ENCODE peak calls at places on chromosomes 7 and 10, in four cellular contexts. Q, C, R and O are unnamed samples.

GRCh38 chr7:20323587-20323986 is 7.1 kb upstream of the ITGB8 start:
- DNase-seq in Q (no peak), C (no peak), R (no peak), O (no peak)

GRCh38 chr10:111435871-111436270 is 359.0 kb downstream of the ADRA2A start:
- DNase-seq in Q (no peak), C (no peak), R (no peak), O (no peak)

GRCh38 chr7:67371429-67372305 is 375.0 kb downstream of the TYW1 start:
- DNase-seq in Q (peak; percentile 21), C (peak; percentile 70), R (peak; percentile 87), O (peak; percentile 86)

GRCh38 chr10:63166742-63167258 is 33.7 kb downstream of the NRBF2 start:
- DNase-seq in Q (peak; percentile 33), C (peak; percentile 74), R (peak; percentile 63), O (peak; percentile 49)

GRCh38 chr10:48659790-48660189 is 24.9 kb upstream of the WDFY4 start:
- DNase-seq in Q (no peak), C (no peak), R (no peak), O (no peak)

GRCh38 chr7:4659551-4660286 is 22.4 kb upstream of the FOXK1 start:
- DNase-seq in Q (no peak), C (no peak), R (no peak), O (no peak)

GRCh38 chr7:32364581-32364980 is 125.6 kb downstream of the LSM5 start:
- DNase-seq in Q (no peak), C (no peak), R (no peak), O (no peak)

GRCh38 chr7:39299695-39300094 is 266.5 kb upstream of the YAE1 start:
- DNase-seq in Q (no peak), C (no peak), R (no peak), O (no peak)

GRCh38 chr10:90288403-90288933 is 569.4 kb downstream of the HTR7 start:
- DNase-seq in Q (no peak), C (no peak), R (no peak), O (no peak)

GRCh38 chr10:48332871-48333216 is 26.4 kb downstream of the MAPK8 start:
- DNase-seq in Q (no peak), C (no peak), R (no peak), O (no peak)

GRCh38 chr7:129136887-129137647 is 7.4 kb upstream of the TSPAN33 start:
- DNase-seq in Q (no peak), C (no peak), R (no peak), O (no peak)

GRCh38 chr10:131810036-131810804 is 90.6 kb upstream of the PPP2R2D start:
- DNase-seq in Q (no peak), C (no peak), R (no peak), O (no peak)

GRCh38 chr10:8150401-8150905 is 96.0 kb downstream of the GATA3 start:
- DNase-seq in Q (no peak), C (no peak), R (no peak), O (no peak)

GRCh38 chr7:155858521-155859061 is 46.3 kb upstream of the SHH start:
- DNase-seq in Q (no peak), C (no peak), R (no peak), O (no peak)

GRCh38 chr7:140745654-140746053 is 49.1 kb downstream of the NDUFB2 start:
- DNase-seq in Q (no peak), C (no peak), R (no peak), O (no peak)

GRCh38 chr10:68212721-68213352 is 19.1 kb downstream of the ATOH7 start:
- DNase-seq in Q (no peak), C (peak; percentile 15), R (peak; percentile 47), O (peak; percentile 33)

GRCh38 chr10:33332183-33333031 is 2.1 kb downstream of the NRP1 start:
- DNase-seq in Q (no peak), C (no peak), R (no peak), O (no peak)

GRCh38 chr10:95214793-95215192 is 20.8 kb downstream of the ACSM6 start:
- DNase-seq in Q (no peak), C (no peak), R (no peak), O (no peak)

GRCh38 chr7:137731436-137731835 is 115.3 kb downstream of the DGKI start:
- DNase-seq in Q (no peak), C (no peak), R (no peak), O (no peak)

GRCh38 chr10:3398825-3399646 is 226.5 kb upstream of the PITRM1 start:
- DNase-seq in Q (no peak), C (peak; percentile 84), R (no peak), O (no peak)

DNA sequence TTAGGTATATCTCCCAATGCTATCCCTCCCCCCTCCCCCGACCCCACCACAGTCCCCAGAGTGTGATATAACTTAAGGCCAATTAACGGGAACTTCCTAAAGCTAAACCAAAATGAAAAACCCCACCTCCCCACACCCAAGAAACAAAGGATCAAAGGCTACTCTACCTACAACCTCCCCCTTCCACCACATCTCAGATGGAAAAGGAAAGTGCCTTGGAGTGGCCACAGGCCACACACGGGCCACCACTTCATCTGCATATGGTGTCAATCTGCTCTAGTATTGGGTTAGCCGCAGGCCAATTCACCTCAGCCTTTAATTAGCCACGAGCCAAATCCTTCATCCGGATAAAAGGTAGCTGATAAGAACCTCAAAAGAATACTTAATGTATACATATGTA is 19.6 kb downstream of the CSTF2T start:
- DNase-seq in Q (no peak), C (no peak), R (no peak), O (no peak)
- TF ChIP-seq BHLHE40 in Q (no peak), C (no peak), R (no peak), O (no peak)

DNA sequence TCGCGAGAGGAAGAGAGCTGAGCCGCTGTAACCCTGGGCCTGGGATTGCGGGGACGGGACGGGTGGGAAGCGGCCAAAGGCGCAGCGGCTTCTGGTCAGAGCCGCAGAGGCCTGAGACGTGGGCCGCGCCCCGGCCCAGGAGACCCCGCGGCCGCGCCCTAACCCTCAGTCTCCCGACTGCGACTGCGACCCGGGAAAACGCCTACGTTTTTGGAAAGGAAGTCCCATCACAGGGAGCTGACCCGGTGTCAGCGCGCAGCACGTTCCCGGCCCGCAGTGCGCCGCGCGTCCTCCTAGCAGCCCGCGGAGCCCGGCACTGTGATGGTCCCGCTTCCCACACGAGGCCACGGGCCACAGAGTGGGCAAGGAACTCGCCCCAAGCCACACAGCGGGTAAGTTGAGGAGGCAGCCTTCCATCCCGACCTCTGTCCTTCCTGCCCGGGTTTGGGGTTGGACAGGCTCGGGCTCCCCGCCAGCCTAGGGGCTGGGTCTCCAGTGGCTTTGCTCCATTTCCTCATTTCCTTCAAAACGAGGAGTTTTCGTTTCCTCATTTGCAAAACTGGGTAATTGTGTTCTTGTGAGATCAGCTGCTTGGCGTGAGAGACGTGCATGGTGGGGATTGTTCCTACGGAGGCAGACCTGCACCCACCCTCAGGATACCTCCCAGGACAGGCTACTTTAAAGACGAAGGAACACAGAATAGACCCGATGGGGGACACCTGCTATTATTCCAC is 1.2 kb downstream of the GPNMB start:
- DNase-seq in Q (no peak), C (no peak), R (no peak), O (no peak)
- TF ChIP-seq TARDBP in Q (no peak), C (no peak), R (no peak), O (no peak)

GRCh38 chr7:16071246-16071857 is 350.0 kb downstream of the CRPPA start:
- DNase-seq in Q (no peak), C (peak; percentile 50), R (peak; percentile 59), O (peak; percentile 53)
- TF ChIP-seq BHLHE40 in Q (no peak), C (no peak), R (no peak), O (no peak)

GRCh38 chr7:55306331-55306730 is 58.8 kb upstream of the LANCL2 start:
- DNase-seq in Q (no peak), C (no peak), R (no peak), O (no peak)

GRCh38 chr7:55310626-55311025 is 54.5 kb upstream of the LANCL2 start:
- DNase-seq in Q (no peak), C (no peak), R (no peak), O (no peak)

GRCh38 chr7:55307123-55307916 is 57.8 kb upstream of the LANCL2 start:
- DNase-seq in Q (no peak), C (no peak), R (no peak), O (no peak)

GRCh38 chr7:55309040-55309991 is 55.8 kb upstream of the LANCL2 start:
- DNase-seq in Q (peak; percentile 99), C (no peak), R (no peak), O (no peak)

DNA sequence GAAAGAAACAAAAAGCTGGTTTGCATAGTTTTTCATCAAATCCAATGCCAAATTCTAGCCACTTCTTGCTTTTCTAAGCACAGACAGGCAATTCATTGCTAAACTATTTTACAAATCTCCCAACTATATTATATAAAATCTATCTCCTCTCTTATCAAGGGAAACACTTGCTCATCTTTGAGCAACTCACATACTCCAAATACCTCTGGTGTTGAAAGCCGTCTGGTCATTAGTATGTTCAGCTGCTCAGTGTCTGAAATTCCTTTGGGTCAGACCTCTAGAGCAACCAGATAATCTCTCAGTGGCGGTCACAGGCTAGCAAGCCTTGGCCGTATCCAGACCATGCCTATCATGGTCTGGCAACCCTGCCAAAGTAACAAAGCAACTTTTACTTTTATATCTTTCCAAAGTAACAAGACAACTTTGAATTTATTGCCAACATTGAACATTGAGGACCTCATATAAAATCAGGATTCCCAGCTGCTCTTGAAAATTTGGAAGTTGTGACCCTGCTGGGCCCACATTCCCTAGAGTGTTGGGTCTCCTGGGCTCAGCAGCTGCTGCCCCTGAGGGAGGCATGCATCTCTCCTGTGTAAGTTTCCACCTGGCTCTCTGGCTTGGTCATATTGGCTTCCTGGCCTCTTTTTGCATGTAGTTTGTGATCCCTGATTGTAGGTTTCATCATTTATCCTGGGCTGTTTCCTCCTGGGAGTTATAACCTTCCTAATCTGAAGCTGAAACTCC is 56.8 kb upstream of the LANCL2 start:
- DNase-seq in Q (no peak), C (peak; percentile 30), R (no peak), O (no peak)
- TF ChIP-seq TARDBP in Q (no peak), C (no peak), R (no peak), O (no peak)

GRCh38 chr7:83130191-83130590 is 32.5 kb downstream of the PCLO start:
- DNase-seq in Q (no peak), C (no peak), R (no peak), O (no peak)

GRCh38 chr7:83130623-83131545 is 31.8 kb downstream of the PCLO start:
- DNase-seq in Q (no peak), C (no peak), R (no peak), O (no peak)
- TF ChIP-seq BHLHE40 in Q (no peak), C (no peak), R (no peak), O (no peak)

GRCh38 chr7:16655394-16655793 is 9.4 kb downstream of the BZW2 start:
- DNase-seq in Q (no peak), C (no peak), R (no peak), O (no peak)

GRCh38 chr7:16657656-16658279 is 11.8 kb downstream of the BZW2 start:
- DNase-seq in Q (no peak), C (no peak), R (peak; percentile 55), O (peak; percentile 14)

GRCh38 chr7:16661924-16662323 is 15.9 kb downstream of the BZW2 start:
- DNase-seq in Q (no peak), C (no peak), R (no peak), O (no peak)

DNA sequence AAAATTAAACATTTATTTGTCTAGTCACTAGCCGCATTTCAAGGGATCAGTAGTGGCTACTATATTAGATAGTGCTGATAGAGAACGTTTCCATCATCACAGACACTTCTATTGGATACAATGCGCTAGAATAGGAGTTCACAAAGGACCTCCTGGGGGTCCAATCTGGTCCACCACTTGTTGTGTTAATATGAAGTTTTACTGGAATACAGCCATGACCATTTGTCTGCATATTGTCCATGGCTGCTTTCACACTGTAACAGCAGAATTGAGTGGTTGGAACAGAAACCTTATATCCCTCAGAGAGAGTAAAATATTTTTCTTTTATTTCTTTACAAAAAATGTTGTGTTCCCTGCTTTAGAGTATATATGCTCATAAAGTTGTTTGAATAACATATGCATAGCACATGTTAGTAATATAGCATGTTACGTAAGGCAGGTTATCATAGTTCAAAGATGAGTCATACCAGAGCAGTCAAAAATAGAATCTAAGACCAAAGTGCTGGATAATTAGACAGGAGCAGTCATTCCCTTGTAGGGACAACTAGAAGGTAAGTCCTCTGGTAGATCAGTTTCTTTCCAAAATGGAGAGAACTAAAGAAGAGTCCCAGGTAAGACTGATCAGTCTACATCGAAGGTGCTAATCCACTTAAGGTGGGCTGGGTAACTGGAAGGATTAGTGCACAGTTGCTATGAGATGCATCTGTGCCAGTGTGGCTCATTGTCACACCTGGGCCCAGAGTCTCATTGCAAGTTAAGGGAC is 14.9 kb downstream of the BZW2 start:
- DNase-seq in Q (no peak), C (peak; percentile 82), R (no peak), O (no peak)
- TF ChIP-seq TARDBP in Q (no peak), C (no peak), R (no peak), O (no peak)